ENCODE peak calls at places on chromosomes 12 and 14, in eight cellular contexts. S is T1000; Y is Calu3; A is IMR-90; D is iris pigment epithelial cell; T is MM.1S; Z is stimulated activated CD4-positive, alpha-beta T cell treated with anti-CD3 and anti-CD28 coated beads, Interleukin-12 subunit alpha, Interleukin-12 subunit beta, amount 100 ng/mL, for 4 hours; K is iPS-NIHi11. M is an unnamed sample.

GRCh38 chr12:121784460-121784859 is 9.0 kb downstream of the RHOF start:
- DNase-seq in T (no peak), S (no peak), Y (no peak), Z (no peak), D (peak), K (no peak), A (peak), M (no peak)

GRCh38 chr14:26332966-26333365 is 264.9 kb downstream of the NOVA1 start:
- DNase-seq in D (peak), T (no peak), A (no peak), Z (no peak), Y (no peak), S (no peak), K (no peak), M (no peak)

GRCh38 chr12:51270847-51271518 is 768 bp upstream of the SMAGP start:
- DNase-seq in Z (no peak), S (no peak), D (peak), T (no peak), A (peak), Y (peak), K (no peak), M (peak)

GRCh38 chr14:22474730-22475351 is 114.2 kb downstream of the DAD1 start:
- DNase-seq in S (no peak), A (peak), Z (no peak), K (no peak), Y (no peak), D (peak), T (no peak), M (no peak)

GRCh38 chr12:126966498-126966897 is 1300.5 kb upstream of the TMEM132C start:
- DNase-seq in D (no peak), A (no peak), T (no peak), Z (no peak), Y (no peak), K (no peak), S (no peak), M (no peak)

GRCh38 chr14:65237023-65237814 is 134.9 kb upstream of the MAX start:
- DNase-seq in D (peak), A (peak), Y (no peak), Z (no peak), T (no peak), K (no peak), S (no peak), M (no peak)

GRCh38 chr12:20000229-20000869 is 368.0 kb upstream of the PDE3A start:
- DNase-seq in S (no peak), Z (no peak), D (peak), Y (no peak), A (no peak), K (no peak), T (no peak), M (no peak)

GRCh38 chr12:109295764-109296425 is 13.2 kb downstream of the FOXN4 start:
- DNase-seq in D (no peak), Z (no peak), K (no peak), A (no peak), Y (no peak), S (no peak), T (no peak), M (no peak)

GRCh38 chr14:82122678-82123077 is 589.0 kb upstream of the SEL1L start:
- DNase-seq in Y (no peak), K (no peak), T (no peak), Z (no peak), A (no peak), S (no peak), D (no peak), M (no peak)

GRCh38 chr14:21852061-21852664 is 178.5 kb upstream of the OR4E1 start:
- DNase-seq in Z (peak), K (peak), Y (peak), A (peak), S (no peak), T (peak), D (peak), M (no peak)

GRCh38 chr12:132044661-132045412 is 95.1 kb downstream of the EP400 start:
- DNase-seq in A (no peak), K (no peak), S (no peak), Z (no peak), T (no peak), D (no peak), Y (no peak), M (no peak)

GRCh38 chr14:49586673-49587460 is 687 bp upstream of the RPS29 start:
- DNase-seq in K (peak), D (peak), Y (peak), T (peak), A (peak), S (no peak), Z (peak), M (no peak)

GRCh38 chr12:65637774-65638173 is 186.5 kb upstream of the HMGA2 start:
- DNase-seq in S (no peak), D (peak), Z (no peak), K (no peak), A (peak), Y (no peak), T (no peak), M (no peak)

GRCh38 chr14:64248689-64249088 is 45.5 kb downstream of the ESR2 start:
- DNase-seq in Y (no peak), A (no peak), K (no peak), D (no peak), S (no peak), Z (no peak), T (no peak), M (no peak)

GRCh38 chr14:59771577-59771976 is 99.0 kb downstream of the RTN1 start:
- DNase-seq in T (no peak), Z (no peak), Y (no peak), A (peak), D (peak), S (no peak), K (no peak), M (no peak)

GRCh38 chr14:100559455-100559854 is 27.8 kb downstream of the BEGAIN start:
- DNase-seq in A (no peak), Z (no peak), Y (no peak), S (no peak), K (no peak), D (no peak), T (no peak), M (no peak)

GRCh38 chr14:103509864-103510263 is 12.8 kb downstream of the CKB start:
- DNase-seq in Y (no peak), K (no peak), D (no peak), Z (no peak), T (no peak), A (no peak), S (no peak), M (no peak)

GRCh38 chr14:72715215-72715909 is 178.5 kb downstream of the DPF3 start:
- DNase-seq in K (no peak), D (no peak), Y (no peak), T (no peak), A (peak), S (no peak), Z (no peak), M (no peak)

GRCh38 chr14:87615050-87615449 is 377.9 kb downstream of the GALC start:
- DNase-seq in Z (no peak), K (no peak), S (no peak), D (no peak), Y (no peak), T (peak), A (no peak), M (no peak)

GRCh38 chr12:47650469-47650868 is 55.4 kb downstream of the RPAP3 start:
- DNase-seq in Z (no peak), Y (no peak), A (peak), T (no peak), K (no peak), D (peak), S (no peak), M (no peak)

GRCh38 chr12:62562892-62563291 is 96.3 kb downstream of the MON2 start:
- DNase-seq in A (peak), Z (no peak), K (no peak), T (no peak), Y (no peak), D (peak), S (no peak), M (no peak)

GRCh38 chr14:71749613-71750238 is 182.5 kb upstream of the RGS6 start:
- DNase-seq in Z (no peak), A (no peak), D (no peak), S (no peak), Y (no peak), T (no peak), K (no peak), M (no peak)

GRCh38 chr12:125296701-125297100 is 231.5 kb downstream of the AACS start:
- DNase-seq in Z (no peak), T (no peak), D (no peak), Y (no peak), S (no peak), K (no peak), A (no peak), M (no peak)

GRCh38 chr12:119841433-119842210 is 35.5 kb downstream of the CIT start:
- DNase-seq in K (no peak), Y (no peak), Z (no peak), D (peak), A (peak), T (no peak), S (no peak), M (no peak)

GRCh38 chr12:96396914-96397313 is 3.3 kb downstream of the CDK17 start:
- DNase-seq in K (no peak), A (no peak), T (no peak), D (no peak), Z (no peak), Y (no peak), S (no peak), M (no peak)

GRCh38 chr12:83322816-83323215 is 636.1 kb downstream of the TMTC2 start:
- DNase-seq in K (no peak), Y (no peak), T (no peak), Z (no peak), A (no peak), S (no peak), D (no peak), M (no peak)

GRCh38 chr12:91367234-91367849 is 184.7 kb upstream of the DCN start:
- DNase-seq in A (peak), Y (no peak), S (no peak), D (peak), K (peak), Z (no peak), T (peak), M (no peak)

GRCh38 chr14:22801716-22802115 is 13.5 kb downstream of the SLC7A7 start:
- DNase-seq in S (no peak), T (no peak), Z (no peak), A (no peak), D (no peak), Y (no peak), K (no peak), M (no peak)

GRCh38 chr12:124466200-124467128 is 100.9 kb downstream of the NCOR2 start:
- DNase-seq in D (peak), Z (peak), Y (no peak), T (no peak), S (peak), A (peak), K (no peak), M (no peak)